ENCODE peak calls at places on chromosomes 1 and 21, in five cellular contexts. F, K, S, A and E are unnamed samples.
A peak's percentile ranks its signal among the peaks of the same experiment; 100 is the strongest.

GRCh38 chr1:12255918-12256317 is 26.1 kb downstream of the VPS13D start:
- DNase-seq in F (no peak), K (no peak), S (no peak), A (no peak), E (no peak)

GRCh38 chr1:72649211-72649888 is 367.0 kb upstream of the NEGR1 start:
- DNase-seq in F (no peak), K (no peak), S (no peak), A (no peak), E (no peak)

GRCh38 chr1:228650946-228651345 is 84.3 kb upstream of the RHOU start:
- DNase-seq in F (no peak), K (no peak), S (no peak), A (no peak), E (no peak)

GRCh38 chr1:22756053-22756730 is 45.6 kb downstream of the EPHB2 start:
- DNase-seq in F (no peak), K (no peak), S (no peak), A (no peak), E (no peak)

GRCh38 chr1:42430286-42430685 is 25.5 kb downstream of the ZMYND12 start:
- DNase-seq in F (no peak), K (no peak), S (no peak), A (no peak), E (no peak)

GRCh38 chr1:179177182-179177581 is 52.3 kb downstream of the ABL2 start:
- DNase-seq in F (no peak), K (no peak), S (no peak), A (no peak), E (peak; percentile 20)

GRCh38 chr1:29196863-29197589 is 15.3 kb upstream of the SRSF4 start:
- DNase-seq in F (no peak), K (no peak), S (no peak), A (peak; percentile 50), E (no peak)

GRCh38 chr21:32348604-32349332 is 44.0 kb downstream of the URB1 start:
- DNase-seq in F (no peak), K (no peak), S (no peak), A (no peak), E (no peak)

GRCh38 chr1:85295006-85295431 is 18.6 kb upstream of the BCL10 start:
- DNase-seq in F (no peak), K (no peak), S (no peak), A (no peak), E (no peak)

GRCh38 chr1:25486602-25487001 is 55.9 kb downstream of the MACO1 start:
- DNase-seq in F (no peak), K (no peak), S (no peak), A (no peak), E (peak; percentile 50)